ENCODE peak calls at places on chromosome 19, in six cellular contexts. V, G, C, K, O and R are unnamed samples. For H3K4me1 and H3K9me3, the result is how much of the 10 kb centered on the place peaks cover.

GRCh38 chr19:27794444-27795042 is 1418.4 kb downstream of the UQCRFS1 start:
- DNase-seq in O (no peak), C (peak), K (no peak), G (peak), V (peak), R (peak)

GRCh38 chr19:19584356-19584755 is 34.1 kb downstream of the PBX4 start:
- DNase-seq in V (no peak), O (no peak), K (no peak), G (no peak), C (no peak), R (no peak)

GRCh38 chr19:29576761-29577661 is 29.1 kb upstream of the POP4 start:
- DNase-seq in V (no peak), K (no peak), C (no peak), O (no peak), G (no peak), R (no peak)

GRCh38 chr19:19133985-19134384 is 4.3 kb downstream of the TMEM161A start:
- DNase-seq in K (no peak), O (no peak), V (no peak), C (no peak), G (no peak), R (no peak)

GRCh38 chr19:9128171-9128570 is 1.4 kb upstream of the OR7G3 start:
- DNase-seq in G (no peak), C (no peak), O (no peak), V (no peak), K (no peak), R (no peak)

GRCh38 chr19:49592486-49593232 is 1.7 kb downstream of the PRR12 start:
- DNase-seq in O (no peak), V (peak), C (no peak), G (no peak), K (no peak), R (peak)

GRCh38 chr19:16051254-16052025 is 24.9 kb upstream of the TPM4 start:
- DNase-seq in K (peak), O (peak), G (peak), C (no peak), V (no peak), R (no peak)

GRCh38 chr19:351976-352625 is 7.5 kb upstream of the MIER2 start:
- DNase-seq in G (no peak), C (no peak), O (no peak), K (no peak), V (no peak), R (no peak)

GRCh38 chr19:32166238-32166637 is 179.2 kb upstream of the ZNF507 start:
- DNase-seq in G (no peak), K (no peak), C (no peak), V (no peak), O (no peak), R (peak)

GRCh38 chr19:45676851-45677263 is 8.8 kb downstream of the GIPR start:
- DNase-seq in G (peak), O (peak), C (peak), K (peak), V (no peak), R (no peak)

GRCh38 chr19:38155453-38155852 is 68.6 kb downstream of the DPF1 start:
- DNase-seq in C (no peak), O (no peak), K (no peak), G (no peak), V (no peak), R (no peak)

GRCh38 chr19:39829702-39830275 is 4.2 kb downstream of the DYRK1B start:
- DNase-seq in V (no peak), G (no peak), O (no peak), K (no peak), C (no peak), R (no peak)

GRCh38 chr19:37905936-37906867 is at the start of gene WDR87:
- DNase-seq in C (peak), O (peak), K (peak), V (no peak), G (peak), R (no peak)

GRCh38 chr19:46065486-46065885 is 24.7 kb upstream of the IGFL4 start:
- DNase-seq in G (no peak), O (no peak), C (no peak), V (peak), K (no peak), R (no peak)

GRCh38 chr19:39951686-39952085 is 17.3 kb upstream of the FCGBP start:
- DNase-seq in K (no peak), O (no peak), G (no peak), C (no peak), V (peak), R (no peak)

GRCh38 chr19:48964205-48965032 is 690 bp upstream of the FTL start:
- DNase-seq in C (no peak), G (no peak), K (peak), V (no peak), O (no peak), R (peak)

GRCh38 chr19:7515471-7516226 is at the start of gene ZNF358:
- DNase-seq in V (peak), O (no peak), K (peak), C (peak), G (no peak), R (peak)

GRCh38 chr19:38769635-38770211 is 3.6 kb downstream of the LGALS7 start:
- DNase-seq in C (peak), K (peak), G (peak), O (peak), V (peak), R (peak)

GRCh38 chr19:31351212-31352193 is 2.3 kb upstream of the TSHZ3 start:
- DNase-seq in V (peak), O (no peak), G (no peak), C (peak), K (no peak), R (peak)

GRCh38 chr19:55596304-55596703 is 3.0 kb downstream of the FIZ1 start:
- DNase-seq in K (no peak), C (no peak), O (no peak), V (no peak), G (no peak), R (no peak)

GRCh38 chr19:17829855-17830566 is 8.7 kb upstream of the INSL3 start:
- DNase-seq in K (no peak), O (no peak), C (no peak), G (no peak), V (peak), R (no peak)

GRCh38 chr19:18496167-18496979 is 25.5 kb downstream of the ELL start:
- DNase-seq in G (peak), O (peak), C (peak), V (no peak), K (peak), R (no peak)

DNA sequence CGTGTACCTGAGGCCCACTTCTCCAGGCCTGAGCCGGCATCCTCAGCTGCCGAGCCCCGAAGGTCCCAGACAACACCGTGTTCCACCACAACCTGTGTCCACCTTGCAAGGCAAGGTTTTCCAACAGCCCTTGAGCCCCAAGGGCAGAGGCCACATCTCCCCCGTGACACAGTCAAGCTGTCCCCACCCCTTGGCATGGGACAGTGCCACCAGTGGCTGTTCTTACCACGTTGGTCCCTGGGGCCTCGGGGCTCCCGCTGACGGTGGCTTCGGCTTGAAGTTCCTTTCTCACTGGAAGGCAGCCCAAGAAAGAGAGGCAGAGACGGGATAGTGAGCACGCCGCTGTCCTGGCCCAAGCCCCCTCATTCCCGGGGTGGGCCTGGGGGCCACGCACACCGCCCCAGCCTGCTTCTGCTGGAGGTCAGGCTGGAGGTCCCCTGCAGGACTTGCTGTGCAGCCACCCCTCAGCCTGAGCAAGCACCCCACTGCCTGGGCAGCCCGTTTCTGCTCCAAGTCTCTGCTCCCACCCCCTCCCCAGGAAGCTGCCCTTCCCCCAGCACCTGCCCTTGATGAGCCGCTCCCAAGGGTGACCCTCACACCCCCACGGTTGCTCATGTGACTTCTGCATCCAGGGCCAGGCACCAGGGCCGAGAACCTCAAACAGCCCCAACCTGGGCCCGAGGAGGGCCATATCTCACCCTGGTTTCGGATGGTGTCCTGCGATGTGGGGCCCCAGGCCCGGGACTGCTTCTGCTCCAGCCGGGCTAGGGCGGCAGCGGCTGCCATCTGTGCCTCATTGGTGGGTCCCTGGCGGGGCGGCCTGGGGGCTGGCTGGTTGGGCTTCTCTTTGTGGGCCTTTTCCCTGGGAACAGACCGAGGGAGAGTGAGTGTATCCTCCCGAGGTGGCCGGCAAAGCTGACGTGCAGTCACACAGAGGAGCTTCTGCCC is 4.1 kb downstream of the UBXN6 start:
- DNase-seq in O (no peak), G (no peak), K (no peak), V (peak), C (no peak), R (no peak)
- H3K4me1 ChIP-seq in O (under half), G (under half), K (under half), V (under half), C (under half), R (under half)

GRCh38 chr19:58203814-58204475 is 21.1 kb downstream of the ZNF274 start:
- DNase-seq in V (no peak), C (no peak), G (no peak), O (no peak), K (no peak), R (no peak)
- H3K9me3 ChIP-seq in V (under half), C (under half), G (half or more), O (half or more), K (half or more), R (half or more)

GRCh38 chr19:54203151-54203611 is 2.5 kb downstream of the RPS9 start:
- DNase-seq in C (no peak), O (no peak), V (no peak), G (no peak), K (no peak), R (no peak)
- H3K4me3 ChIP-seq in C (no peak), O (no peak), V (no peak), G (no peak), K (peak), R (no peak)

DNA sequence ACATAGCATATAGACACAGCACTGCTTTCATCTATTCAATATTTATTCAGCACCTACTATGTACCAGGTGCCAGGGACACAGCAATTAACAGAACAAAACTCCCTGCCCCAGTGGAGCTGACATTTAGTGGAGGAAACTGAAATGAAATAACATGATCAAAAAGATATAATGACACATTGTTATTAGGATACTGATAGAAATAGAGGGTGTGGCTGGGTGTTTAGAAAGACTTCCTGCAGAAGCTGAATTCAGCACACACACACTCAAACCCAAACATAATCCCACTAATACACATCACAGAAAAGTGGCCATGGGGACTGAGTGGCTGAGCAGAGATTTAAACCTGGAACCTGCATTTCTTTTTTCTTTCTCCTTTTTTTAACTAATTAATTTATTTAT is 3.8 kb upstream of the CDC37 start:
- DNase-seq in K (no peak), C (no peak), O (no peak), V (no peak), G (no peak), R (no peak)
- H3K4me1 ChIP-seq in K (half or more), C (under half), O (half or more), V (under half), G (half or more), R (half or more)

GRCh38 chr19:51946602-51947001 is 19.3 kb downstream of the ZNF613 start:
- DNase-seq in V (no peak), C (no peak), K (no peak), G (no peak), O (no peak), R (no peak)
- H3K9me3 ChIP-seq in V (under half), C (under half), K (half or more), G (half or more), O (half or more), R (under half)

GRCh38 chr19:14474827-14475226 is 327 bp downstream of the PTGER1 start:
- DNase-seq in G (no peak), V (no peak), O (no peak), C (no peak), K (no peak), R (no peak)

GRCh38 chr19:14473073-14473790 is 1.9 kb downstream of the PTGER1 start:
- DNase-seq in O (no peak), V (no peak), C (no peak), G (no peak), K (no peak), R (no peak)

GRCh38 chr19:14472202-14472961 is 2.8 kb downstream of the PTGER1 start:
- DNase-seq in O (peak), K (peak), C (peak), G (peak), V (peak), R (peak)

GRCh38 chr19:14475251-14476073 is at the start of gene PTGER1:
- DNase-seq in G (no peak), O (no peak), K (no peak), C (no peak), V (no peak), R (no peak)

DNA sequence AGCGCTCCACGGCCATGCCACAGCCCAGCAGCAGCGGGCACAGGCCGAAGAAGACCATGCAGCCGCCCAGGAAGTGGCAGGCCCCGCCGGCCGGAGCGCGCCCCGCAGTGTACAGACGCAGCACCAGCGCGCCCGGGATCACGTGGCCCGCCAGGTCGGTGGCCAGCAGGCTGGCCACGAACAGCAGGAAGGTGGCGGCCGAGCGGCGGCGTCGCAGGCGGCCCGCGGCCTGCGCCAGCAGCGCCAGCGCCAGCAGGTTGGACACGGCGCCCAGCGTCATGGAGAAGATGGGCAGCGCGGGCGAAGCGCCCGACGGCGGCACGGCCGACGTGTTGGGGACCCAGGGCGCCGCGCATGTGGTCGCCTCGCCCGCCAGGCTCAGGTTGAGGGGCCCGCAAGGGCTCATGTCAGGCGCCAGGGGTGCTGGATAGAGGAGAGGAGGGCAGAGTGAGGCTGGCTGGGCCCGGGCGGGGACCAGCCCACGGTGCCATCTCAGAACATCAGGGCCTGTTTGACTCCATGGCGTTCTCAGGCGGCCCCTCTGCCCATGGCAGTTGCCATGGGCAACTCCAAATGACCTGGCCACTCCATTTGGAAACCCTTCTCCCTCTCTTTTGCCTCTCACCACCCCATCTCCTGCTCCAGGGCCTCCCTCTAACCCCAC is 1.1 kb downstream of the PTGER1 start:
- DNase-seq in V (peak), C (no peak), G (no peak), O (no peak), K (no peak), R (no peak)
- H3K4me3 ChIP-seq in V (no peak), C (no peak), G (no peak), O (no peak), K (no peak), R (no peak)